ENCODE peak calls at places on chromosome 18, in ten cellular contexts. O is CD4-positive, alpha-beta T cell; Y is AG10803; M is type B pancreatic cell; N is omental fat pad; X is endothelial cell of umbilical vein; S is upper lobe of right lung; A is epithelial cell of proximal tubule; T is dorsolateral prefrontal cortex; F is HepG2. W is an unnamed sample.

GRCh38 chr18:31205273-31205672 is 42.6 kb upstream of the DSC1 start:
- DNase-seq in O (no peak), Y (no peak), M (no peak), N (no peak), X (no peak), S (no peak), A (no peak), T (no peak), F (peak), W (no peak)

GRCh38 chr18:26656944-26657536 is 108.7 kb upstream of the KCTD1 start:
- DNase-seq in O (no peak), Y (peak), M (peak), N (peak), X (peak), S (peak), A (no peak), T (peak), F (peak), W (no peak)

GRCh38 chr18:32175265-32175664 is 14.6 kb upstream of the MEP1B start:
- DNase-seq in O (no peak), Y (no peak), M (no peak), N (no peak), X (no peak), S (no peak), A (no peak), T (peak), F (no peak), W (no peak)

GRCh38 chr18:33074125-33074524 is 301.3 kb upstream of the KLHL14 start:
- DNase-seq in O (no peak), Y (no peak), M (no peak), N (no peak), X (no peak), S (no peak), A (no peak), T (no peak), F (no peak), W (no peak)

GRCh38 chr18:55322176-55322735 is 265.7 kb downstream of the TCF4 start:
- DNase-seq in O (no peak), Y (peak), M (peak), N (peak), X (peak), S (peak), A (peak), T (peak), F (no peak), W (no peak)

GRCh38 chr18:67131498-67131897 is 385.0 kb downstream of the DSEL start:
- DNase-seq in O (no peak), Y (no peak), M (no peak), N (no peak), X (no peak), S (no peak), A (no peak), T (no peak), F (no peak), W (no peak)

GRCh38 chr18:58175122-58175687 is 131.2 kb downstream of the NEDD4L start:
- DNase-seq in O (no peak), Y (no peak), M (no peak), N (no peak), X (no peak), S (no peak), A (no peak), T (no peak), F (no peak), W (no peak)

GRCh38 chr18:5627756-5628511 is 84.1 kb upstream of the EPB41L3 start:
- DNase-seq in O (no peak), Y (no peak), M (no peak), N (no peak), X (peak), S (no peak), A (no peak), T (no peak), F (no peak), W (no peak)

GRCh38 chr18:78878335-78878734 is 101.3 kb upstream of the SALL3 start:
- DNase-seq in O (no peak), Y (no peak), M (peak), N (no peak), X (no peak), S (no peak), A (no peak), T (no peak), F (no peak), W (no peak)

GRCh38 chr18:78876868-78877267 is 102.8 kb upstream of the SALL3 start:
- DNase-seq in O (no peak), Y (no peak), M (no peak), N (no peak), X (no peak), S (no peak), A (no peak), T (no peak), F (no peak), W (no peak)

GRCh38 chr18:78873916-78874505 is 105.6 kb upstream of the SALL3 start:
- DNase-seq in O (no peak), Y (peak), M (no peak), N (no peak), X (no peak), S (no peak), A (no peak), T (no peak), F (no peak), W (no peak)

GRCh38 chr18:78875998-78876650 is 103.5 kb upstream of the SALL3 start:
- DNase-seq in O (no peak), Y (no peak), M (no peak), N (no peak), X (no peak), S (no peak), A (no peak), T (no peak), F (no peak), W (no peak)

DNA sequence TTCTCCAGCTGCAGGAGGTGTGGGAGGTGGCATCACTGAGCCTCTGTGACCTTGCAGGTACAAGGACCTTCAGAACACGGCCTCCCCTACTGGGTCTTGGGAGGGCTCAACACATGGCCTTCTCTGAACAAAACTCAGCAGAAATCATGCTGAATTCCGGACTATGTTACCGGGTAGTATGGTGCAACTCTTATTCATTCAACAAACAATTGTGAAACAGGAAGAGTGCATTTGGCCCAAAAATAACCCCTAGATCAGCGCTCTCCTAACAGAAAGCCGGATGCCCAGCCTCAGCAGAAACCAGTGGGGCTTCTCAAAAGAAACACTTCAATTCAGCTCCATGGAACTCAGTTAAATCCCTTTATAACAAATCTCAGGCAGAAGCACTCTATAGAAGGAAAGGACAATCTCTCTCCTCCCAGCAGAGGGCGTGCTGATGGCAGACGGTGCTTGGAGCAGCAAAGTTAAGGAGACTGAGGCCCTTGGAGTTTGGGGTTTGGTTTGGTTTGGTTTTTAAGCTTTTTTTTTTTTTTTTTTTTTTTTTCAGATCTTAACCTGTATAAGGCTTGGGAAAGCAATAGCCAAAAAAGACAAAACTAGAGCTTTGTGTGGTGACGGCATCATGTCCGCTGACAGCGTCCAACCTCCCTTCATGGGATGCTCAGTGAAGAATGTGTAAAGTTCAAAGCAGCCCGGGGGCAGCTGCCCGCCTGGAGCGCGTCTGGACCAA is 104.2 kb upstream of the SALL3 start:
- DNase-seq in O (no peak), Y (no peak), M (no peak), N (no peak), X (no peak), S (no peak), A (no peak), T (no peak), F (peak), W (no peak)
- TF ChIP-seq CTCF in O (peak), Y (peak), M (peak), N (no peak), X (peak), S (peak), A (peak), T (peak), F (peak), W (peak)

DNA sequence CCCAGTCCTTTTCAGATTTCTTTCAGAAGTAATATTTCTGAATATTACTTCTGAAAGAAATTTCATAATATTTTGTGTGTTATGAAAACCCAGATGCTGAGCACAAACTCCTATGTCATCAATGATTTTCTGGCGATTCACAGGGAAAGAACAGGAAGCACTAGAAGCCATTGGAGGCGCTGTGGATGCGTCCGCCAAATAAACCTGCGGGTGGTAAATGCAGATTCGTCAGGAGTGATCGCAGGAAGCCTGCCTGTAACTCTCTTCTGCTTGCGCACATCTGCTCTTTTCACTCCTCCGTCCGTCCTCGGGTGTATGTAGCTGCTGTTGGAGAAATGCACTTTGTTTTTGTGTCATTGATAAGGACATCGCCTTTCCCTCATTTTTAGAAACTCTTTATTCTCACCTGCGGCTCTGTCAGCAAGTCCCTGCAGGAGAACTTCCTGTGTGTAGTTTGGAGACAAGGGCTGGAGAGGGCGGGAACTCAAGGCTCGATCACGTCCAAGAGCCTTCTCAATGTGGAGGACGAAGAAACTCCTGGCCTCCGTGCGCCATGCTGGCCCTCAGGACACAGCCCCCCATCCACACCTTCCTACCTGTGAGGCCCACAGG is 483.8 kb downstream of the GALR1 start:
- DNase-seq in O (no peak), Y (no peak), M (no peak), N (no peak), X (no peak), S (no peak), A (no peak), T (no peak), F (no peak), W (no peak)
- TF ChIP-seq CTCF in O (no peak), Y (no peak), M (no peak), N (no peak), X (no peak), S (no peak), A (no peak), T (no peak), F (no peak), W (no peak)

GRCh38 chr18:75533954-75534353 is 106.5 kb upstream of the SMIM21 start:
- DNase-seq in O (no peak), Y (peak), M (peak), N (no peak), X (no peak), S (no peak), A (no peak), T (no peak), F (no peak), W (no peak)

GRCh38 chr18:75544051-75544481 is 116.6 kb upstream of the SMIM21 start:
- DNase-seq in O (no peak), Y (no peak), M (no peak), N (no peak), X (no peak), S (no peak), A (no peak), T (no peak), F (no peak), W (no peak)

GRCh38 chr18:75544496-75544895 is 117.0 kb upstream of the SMIM21 start:
- DNase-seq in O (no peak), Y (peak), M (no peak), N (no peak), X (no peak), S (no peak), A (no peak), T (no peak), F (no peak), W (no peak)

DNA sequence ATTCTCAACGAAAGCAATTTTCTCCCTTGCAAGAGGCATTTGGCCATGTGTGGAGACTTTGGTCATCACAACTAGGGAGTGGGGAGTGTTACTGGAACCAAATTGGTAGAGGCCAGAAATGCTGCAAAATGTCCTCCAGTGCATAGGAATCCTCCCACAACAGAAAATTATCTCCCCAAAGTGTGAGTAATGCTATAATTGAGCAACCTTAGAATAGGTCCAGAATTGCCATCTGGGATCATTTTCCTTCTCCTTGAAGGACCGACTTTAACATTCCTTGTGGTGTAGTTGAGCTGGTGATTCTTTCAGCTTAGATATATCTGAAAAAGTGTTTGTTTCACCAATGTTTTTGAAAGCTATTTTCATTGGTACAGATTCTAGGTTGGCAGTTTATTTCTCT is 111.2 kb upstream of the SMIM21 start:
- DNase-seq in O (no peak), Y (peak), M (no peak), N (no peak), X (no peak), S (no peak), A (no peak), T (no peak), F (no peak), W (no peak)
- TF ChIP-seq CTCF in O (no peak), Y (no peak), M (no peak), N (no peak), X (no peak), S (no peak), A (no peak), T (no peak), F (no peak), W (no peak)

DNA sequence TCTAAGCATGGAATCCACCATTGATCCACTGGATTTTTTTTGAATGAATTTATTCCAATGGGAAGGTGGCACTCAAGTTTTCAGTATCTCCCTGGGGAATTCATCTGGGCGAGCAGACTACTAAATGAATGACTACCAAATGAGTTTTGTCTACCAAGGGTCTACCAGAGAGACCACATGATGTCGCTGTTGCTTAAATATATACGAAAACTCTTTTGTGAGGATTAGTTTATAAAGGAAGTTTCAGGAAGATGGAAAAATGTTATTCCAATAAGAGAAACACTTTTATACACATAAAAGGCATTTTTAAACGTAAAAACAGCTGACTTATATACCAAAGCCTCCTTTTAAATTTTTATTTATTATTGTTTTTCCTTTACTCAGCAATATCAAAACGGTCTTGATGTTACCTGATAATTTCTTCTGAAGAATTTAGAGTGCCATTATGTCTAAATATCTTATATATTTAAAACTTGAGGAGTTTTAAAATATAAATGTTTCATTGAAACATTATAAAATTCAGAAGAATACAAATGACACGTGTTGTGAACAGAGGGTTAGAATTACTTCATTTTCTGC is 139.7 kb downstream of the HRH4 start:
- DNase-seq in O (no peak), Y (peak), M (no peak), N (no peak), X (peak), S (no peak), A (no peak), T (peak), F (peak), W (no peak)
- TF ChIP-seq CTCF in O (peak), Y (peak), M (peak), N (no peak), X (peak), S (peak), A (peak), T (peak), F (peak), W (peak)

DNA sequence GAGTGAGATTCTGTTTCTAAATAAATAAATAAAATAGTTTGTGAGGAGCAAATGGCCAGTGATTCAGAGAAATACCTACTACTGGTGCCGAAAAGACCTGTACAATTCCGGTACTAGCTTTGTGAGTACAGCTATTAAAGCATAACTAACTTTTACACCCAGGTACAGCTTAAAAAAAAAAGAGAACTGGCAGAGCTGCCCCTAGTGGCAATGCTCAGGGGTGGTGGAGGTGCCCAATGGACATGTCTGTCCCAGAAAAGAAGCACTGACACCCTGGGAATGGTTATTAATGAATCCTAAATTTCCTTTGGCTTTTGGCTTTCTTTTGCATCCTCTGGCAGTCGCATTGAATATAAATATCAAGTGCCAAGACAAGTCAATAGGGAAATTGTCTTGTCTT is 87.0 kb downstream of the LIPG start:
- DNase-seq in O (no peak), Y (no peak), M (no peak), N (no peak), X (no peak), S (no peak), A (no peak), T (no peak), F (no peak), W (no peak)
- TF ChIP-seq CTCF in O (no peak), Y (no peak), M (peak), N (no peak), X (peak), S (no peak), A (peak), T (no peak), F (no peak), W (peak)

GRCh38 chr18:12476955-12477354 is 69.2 kb downstream of the PRELID3A start:
- DNase-seq in O (no peak), Y (no peak), M (no peak), N (no peak), X (no peak), S (no peak), A (no peak), T (no peak), F (no peak), W (no peak)

GRCh38 chr18:12474876-12475275 is 67.1 kb downstream of the PRELID3A start:
- DNase-seq in O (no peak), Y (peak), M (no peak), N (no peak), X (no peak), S (no peak), A (no peak), T (no peak), F (no peak), W (no peak)

GRCh38 chr18:12479982-12480381 is 72.3 kb downstream of the PRELID3A start:
- DNase-seq in O (no peak), Y (no peak), M (no peak), N (no peak), X (no peak), S (no peak), A (no peak), T (no peak), F (no peak), W (no peak)

GRCh38 chr18:12477606-12478005 is 69.9 kb downstream of the PRELID3A start:
- DNase-seq in O (no peak), Y (no peak), M (no peak), N (no peak), X (no peak), S (no peak), A (no peak), T (no peak), F (no peak), W (no peak)

GRCh38 chr18:12478269-12479057 is 70.7 kb downstream of the PRELID3A start:
- DNase-seq in O (no peak), Y (no peak), M (no peak), N (no peak), X (no peak), S (no peak), A (no peak), T (no peak), F (no peak), W (no peak)
- TF ChIP-seq CTCF in O (no peak), Y (peak), M (peak), N (no peak), X (no peak), S (no peak), A (peak), T (no peak), F (no peak), W (peak)